ENCODE peak calls at places on chromosomes 13 and 19, in seven cellular contexts. One of them, this sample, is unnamed.
A peak's percentile ranks its signal among the peaks of the same experiment; 100 is the strongest.

GRCh38 chr13:40205771-40206240 is 460.6 kb downstream of the FOXO1 start:
- ATAC-seq in activated CD8-positive, alpha-beta T cell treated with anti-CD3 and anti-CD28 coated beads, Interleukin-2, amount 10 ng/mL, durations not matched to agents 7 days and 5 days: no peak
- ATAC-seq in naive B cell: no peak
- ATAC-seq in sciatic nerve: no peak
- ATAC-seq in body of pancreas: no peak
- ATAC-seq in Right ventricle myocardium inferior: no peak
- ATAC-seq in T-cell: no peak
- ATAC-seq in this sample: peak; percentile 30

GRCh38 chr19:47663911-47664771 is 49.1 kb upstream of the EHD2 start:
- ATAC-seq in activated CD8-positive, alpha-beta T cell treated with anti-CD3 and anti-CD28 coated beads, Interleukin-2, amount 10 ng/mL, durations not matched to agents 7 days and 5 days: no peak
- ATAC-seq in body of pancreas: peak; percentile 76
- ATAC-seq in T-cell: no peak
- ATAC-seq in sciatic nerve: peak; percentile 90
- ATAC-seq in naive B cell: no peak
- ATAC-seq in Right ventricle myocardium inferior: peak; percentile 81
- ATAC-seq in this sample: peak; percentile 55

GRCh38 chr13:38582133-38582532 is 104.7 kb upstream of the FREM2 start:
- ATAC-seq in Right ventricle myocardium inferior: peak; percentile 67
- ATAC-seq in body of pancreas: peak; percentile 77
- ATAC-seq in naive B cell: no peak
- ATAC-seq in sciatic nerve: no peak
- ATAC-seq in T-cell: no peak
- ATAC-seq in activated CD8-positive, alpha-beta T cell treated with anti-CD3 and anti-CD28 coated beads, Interleukin-2, amount 10 ng/mL, durations not matched to agents 7 days and 5 days: no peak
- ATAC-seq in this sample: peak; percentile 49

GRCh38 chr19:345320-345879 is 804 bp upstream of the MIER2 start:
- ATAC-seq in Right ventricle myocardium inferior: no peak
- ATAC-seq in sciatic nerve: no peak
- ATAC-seq in activated CD8-positive, alpha-beta T cell treated with anti-CD3 and anti-CD28 coated beads, Interleukin-2, amount 10 ng/mL, durations not matched to agents 7 days and 5 days: no peak
- ATAC-seq in body of pancreas: no peak
- ATAC-seq in naive B cell: no peak
- ATAC-seq in T-cell: no peak
- ATAC-seq in this sample: no peak

GRCh38 chr13:111359930-111360329 is 39.5 kb downstream of the TEX29 start:
- ATAC-seq in body of pancreas: no peak
- ATAC-seq in Right ventricle myocardium inferior: no peak
- ATAC-seq in naive B cell: no peak
- ATAC-seq in T-cell: no peak
- ATAC-seq in sciatic nerve: no peak
- ATAC-seq in activated CD8-positive, alpha-beta T cell treated with anti-CD3 and anti-CD28 coated beads, Interleukin-2, amount 10 ng/mL, durations not matched to agents 7 days and 5 days: no peak
- ATAC-seq in this sample: no peak

GRCh38 chr19:54449701-54450069 is 686 bp downstream of the LENG8 start:
- ATAC-seq in naive B cell: no peak
- ATAC-seq in T-cell: no peak
- ATAC-seq in body of pancreas: no peak
- ATAC-seq in sciatic nerve: no peak
- ATAC-seq in activated CD8-positive, alpha-beta T cell treated with anti-CD3 and anti-CD28 coated beads, Interleukin-2, amount 10 ng/mL, durations not matched to agents 7 days and 5 days: no peak
- ATAC-seq in Right ventricle myocardium inferior: no peak
- ATAC-seq in this sample: no peak

GRCh38 chr13:28338202-28338601 is 156.7 kb downstream of the FLT1 start:
- ATAC-seq in naive B cell: no peak
- ATAC-seq in sciatic nerve: peak; percentile 67
- ATAC-seq in body of pancreas: no peak
- ATAC-seq in activated CD8-positive, alpha-beta T cell treated with anti-CD3 and anti-CD28 coated beads, Interleukin-2, amount 10 ng/mL, durations not matched to agents 7 days and 5 days: no peak
- ATAC-seq in T-cell: no peak
- ATAC-seq in Right ventricle myocardium inferior: peak; percentile 35
- ATAC-seq in this sample: no peak

GRCh38 chr13:105442941-105443340 is 1092.5 kb downstream of the EFNB2 start:
- ATAC-seq in body of pancreas: peak; percentile 97
- ATAC-seq in T-cell: no peak
- ATAC-seq in Right ventricle myocardium inferior: no peak
- ATAC-seq in naive B cell: no peak
- ATAC-seq in sciatic nerve: peak; percentile 89
- ATAC-seq in activated CD8-positive, alpha-beta T cell treated with anti-CD3 and anti-CD28 coated beads, Interleukin-2, amount 10 ng/mL, durations not matched to agents 7 days and 5 days: no peak
- ATAC-seq in this sample: peak; percentile 99

GRCh38 chr13:102940143-102940542 is 94.3 kb downstream of the ERCC5 start:
- ATAC-seq in sciatic nerve: no peak
- ATAC-seq in T-cell: no peak
- ATAC-seq in Right ventricle myocardium inferior: no peak
- ATAC-seq in naive B cell: no peak
- ATAC-seq in body of pancreas: no peak
- ATAC-seq in activated CD8-positive, alpha-beta T cell treated with anti-CD3 and anti-CD28 coated beads, Interleukin-2, amount 10 ng/mL, durations not matched to agents 7 days and 5 days: no peak
- ATAC-seq in this sample: no peak

GRCh38 chr13:22120646-22121045 is 449.8 kb downstream of the FGF9 start:
- ATAC-seq in body of pancreas: no peak
- ATAC-seq in activated CD8-positive, alpha-beta T cell treated with anti-CD3 and anti-CD28 coated beads, Interleukin-2, amount 10 ng/mL, durations not matched to agents 7 days and 5 days: no peak
- ATAC-seq in Right ventricle myocardium inferior: no peak
- ATAC-seq in T-cell: no peak
- ATAC-seq in sciatic nerve: no peak
- ATAC-seq in naive B cell: no peak
- ATAC-seq in this sample: no peak